ENCODE peak calls at places on chromosomes 7 and 10, in seven cellular contexts. F is AG04450, O is heart left ventricle, P is cardiac muscle cell, D is fibroblast of the aortic adventitia, L is fibroblast of mammary gland, R is pancreas. I is an unnamed sample.

GRCh38 chr7:69756235-69756634 is 158.0 kb downstream of the AUTS2 start:
- DNase-seq in L (no peak), O (no peak), R (no peak), P (peak; percentile 68), D (peak; percentile 72), F (no peak), I (peak; percentile 51)

GRCh38 chr7:74401137-74401859 is 52.4 kb upstream of the GTF2IRD1 start:
- DNase-seq in D (peak; percentile 62), F (no peak), R (no peak), O (peak; percentile 72), P (peak; percentile 63), L (peak; percentile 56), I (peak; percentile 61)

GRCh38 chr7:64628192-64628591 is 37.7 kb upstream of the ZNF107 start:
- DNase-seq in P (no peak), F (no peak), O (no peak), D (no peak), R (no peak), L (no peak), I (no peak)

GRCh38 chr10:101028446-101029244 is 2.3 kb downstream of the PDZD7 start:
- DNase-seq in L (no peak), P (no peak), R (no peak), O (no peak), F (no peak), D (no peak), I (no peak)

GRCh38 chr7:156861212-156861611 is 31.8 kb downstream of the LMBR1 start:
- DNase-seq in F (no peak), R (no peak), L (no peak), O (no peak), P (no peak), D (no peak), I (no peak)

GRCh38 chr7:150431839-150432658 is 18.4 kb upstream of the GIMAP8 start:
- DNase-seq in F (no peak), O (no peak), L (no peak), D (no peak), R (no peak), P (no peak), I (no peak)

GRCh38 chr10:1807924-1808323 is 70.6 kb upstream of the ADARB2 start:
- DNase-seq in D (no peak), R (no peak), F (no peak), P (no peak), L (no peak), O (no peak), I (no peak)

GRCh38 chr7:80147543-80148376 is 13.1 kb downstream of the GNAI1 start:
- DNase-seq in F (peak; percentile 54), O (no peak), R (no peak), D (peak; percentile 90), P (peak; percentile 94), L (peak; percentile 93), I (peak; percentile 94)

GRCh38 chr10:5609952-5610616 is 56.3 kb downstream of the ASB13 start:
- DNase-seq in R (no peak), F (no peak), L (peak; percentile 68), D (peak; percentile 28), P (no peak), O (peak; percentile 43), I (peak; percentile 28)

GRCh38 chr7:157521061-157521731 is 184.4 kb downstream of the DNAJB6 start:
- DNase-seq in D (no peak), P (no peak), F (no peak), R (no peak), L (no peak), O (no peak), I (no peak)

GRCh38 chr10:51251110-51251509 is 176.8 kb downstream of the PRKG1 start:
- DNase-seq in R (no peak), P (no peak), O (no peak), F (no peak), D (no peak), L (no peak), I (no peak)

GRCh38 chr7:70542750-70543376 is 589.1 kb upstream of the GALNT17 start:
- DNase-seq in F (no peak), R (no peak), O (no peak), L (no peak), D (no peak), P (no peak), I (no peak)

GRCh38 chr7:70027864-70028263 is 429.6 kb downstream of the AUTS2 start:
- DNase-seq in F (no peak), D (no peak), P (no peak), O (no peak), L (no peak), R (no peak), I (no peak)

GRCh38 chr7:114620208-114620607 is 205.6 kb downstream of the FOXP2 start:
- DNase-seq in R (no peak), L (no peak), O (no peak), D (no peak), F (no peak), P (no peak), I (no peak)

GRCh38 chr7:99733448-99733847 is 1.5 kb downstream of the CYP3A7 start:
- DNase-seq in R (no peak), P (no peak), O (no peak), L (no peak), F (no peak), D (no peak), I (peak; percentile 6)

GRCh38 chr7:41873781-41874180 is 170.9 kb upstream of the INHBA start:
- DNase-seq in O (no peak), R (no peak), L (peak; percentile 77), P (peak; percentile 30), F (no peak), D (peak; percentile 43), I (no peak)

GRCh38 chr7:120867932-120868331 is 10.0 kb upstream of the TSPAN12 start:
- DNase-seq in O (no peak), L (no peak), D (no peak), F (no peak), R (no peak), P (no peak), I (no peak)

GRCh38 chr7:92877367-92877766 is 41.0 kb upstream of the CDK6 start:
- DNase-seq in R (no peak), F (no peak), D (no peak), L (no peak), O (no peak), P (no peak), I (no peak)

GRCh38 chr10:62011558-62011957 is 110.1 kb downstream of the ARID5B start:
- DNase-seq in O (no peak), P (no peak), R (no peak), D (no peak), F (no peak), L (no peak), I (no peak)

GRCh38 chr7:70776627-70777101 is 355.3 kb upstream of the GALNT17 start:
- DNase-seq in R (no peak), O (no peak), D (no peak), P (peak; percentile 58), L (peak; percentile 68), F (no peak), I (peak; percentile 12)

GRCh38 chr10:115141254-115141653 is 48.1 kb downstream of the ATRNL1 start:
- DNase-seq in O (no peak), F (no peak), R (no peak), D (peak; percentile 30), L (peak; percentile 15), P (peak; percentile 29), I (peak; percentile 24)

GRCh38 chr10:126204320-126204719 is 184.0 kb downstream of the ADAM12 start:
- DNase-seq in F (no peak), R (no peak), P (no peak), O (no peak), D (no peak), L (no peak), I (no peak)

DNA sequence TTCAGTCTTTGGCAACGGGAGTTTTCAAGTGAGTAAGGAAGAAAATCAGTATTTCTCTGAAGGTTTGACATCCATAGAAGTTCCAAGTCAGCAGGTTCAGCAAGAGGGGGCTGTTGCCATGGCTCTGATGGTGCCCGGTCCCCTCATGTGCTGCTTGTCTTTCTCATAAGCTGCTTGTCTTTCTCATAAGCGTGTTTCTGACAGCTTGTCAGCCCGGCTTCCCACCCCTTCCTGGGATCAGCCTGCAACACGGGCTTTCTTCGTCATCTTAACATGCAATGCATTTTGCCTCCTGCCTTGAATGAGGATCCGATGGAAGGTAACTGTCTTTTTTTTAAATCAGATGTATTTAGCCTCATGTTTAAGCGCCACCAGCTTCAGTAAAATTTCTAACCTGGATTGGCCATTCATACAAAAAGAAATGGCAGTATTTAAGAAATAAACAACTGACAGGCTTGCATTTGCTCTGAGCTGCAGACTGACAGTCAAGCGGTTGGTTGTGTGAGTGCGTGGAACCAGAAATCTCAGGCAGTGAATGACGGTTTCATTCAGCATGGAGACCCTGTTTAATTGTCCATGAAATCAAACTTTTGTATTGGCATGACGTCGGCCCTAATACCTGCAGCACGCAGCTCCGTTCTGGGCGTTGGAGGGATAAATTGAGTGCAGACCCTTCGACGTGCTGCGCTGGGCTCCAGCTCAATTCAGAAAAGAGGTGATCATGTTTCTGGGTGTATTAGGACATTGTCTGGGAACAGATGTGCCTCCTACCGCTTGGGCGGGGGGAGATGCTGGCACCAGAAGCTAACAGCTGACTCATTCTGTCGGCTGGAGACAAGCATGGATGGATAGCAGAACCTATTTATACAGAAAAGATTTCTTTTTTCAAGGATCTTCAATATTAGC is 454.7 kb upstream of the FOXK1 start:
- DNase-seq in L (no peak), F (no peak), R (no peak), O (no peak), P (no peak), D (no peak), I (no peak)
- TF ChIP-seq CTCF in L (no peak), F (no peak), R (no peak), O (no peak), P (no peak), D (no peak), I (no peak)

DNA sequence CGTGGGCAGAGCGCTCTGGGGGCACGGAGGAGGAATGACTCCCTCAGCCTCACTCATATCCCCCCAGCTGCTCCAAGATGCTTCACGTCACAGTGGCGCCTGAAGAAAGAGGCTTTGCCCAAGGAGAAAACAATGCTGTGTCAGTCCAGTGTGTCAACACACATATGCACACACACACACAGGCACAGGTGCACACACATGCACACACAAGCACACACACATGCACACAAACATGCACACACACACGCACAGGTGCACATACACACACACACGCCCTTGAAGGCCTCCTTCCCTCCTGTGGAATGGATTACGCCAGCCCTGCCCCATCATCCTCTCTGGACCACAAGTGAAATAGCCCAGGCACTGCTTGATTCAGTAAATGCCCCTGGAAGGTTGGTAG is 371.3 kb upstream of the PODXL start:
- DNase-seq in F (no peak), R (no peak), O (no peak), D (no peak), P (no peak), L (no peak), I (no peak)
- H3K4me3 ChIP-seq in F (no peak overlapping the region), R (no peak overlapping the region), O (no peak overlapping the region), D (no peak overlapping the region), P (no peak overlapping the region), L (no peak overlapping the region), I (no peak overlapping the region)

GRCh38 chr10:123642697-123643096 is 23.5 kb upstream of the GPR26 start:
- DNase-seq in F (no peak), L (no peak), P (no peak), O (no peak), R (no peak), D (no peak), I (no peak)
- TF ChIP-seq CTCF in F (no peak), L (no peak), P (no peak), O (no peak), R (no peak), D (no peak), I (no peak)

GRCh38 chr7:45923290-45923689 is 2.2 kb upstream of the IGFBP3 start:
- DNase-seq in L (peak; percentile 70), O (peak; percentile 83), F (no peak), P (peak; percentile 85), R (peak; percentile 54), D (peak; percentile 81), I (peak; percentile 85)
- H3K4me3 ChIP-seq in L (no peak overlapping the region), O (peak overlapping the region; percentile 72), F (no peak overlapping the region), P (no peak overlapping the region), R (no peak overlapping the region), D (no peak overlapping the region), I (no peak overlapping the region)

I was measured in cardiac fibroblast.